ENCODE peak calls at places on chromosomes 5 and 9, in nine cellular contexts. One of them, this sample, is unnamed.

GRCh38 chr5:126508962-126509279 is 85.7 kb downstream of the GRAMD2B start:
- DNase-seq in NCI-H748 treated with DMSO at 0.1 percent for 48 hours: no peak
- DNase-seq in caudate nucleus: no peak
- DNase-seq in IMR-90: no peak
- DNase-seq in amniotic epithelial cell: peak
- DNase-seq in amniotic stem cell: no peak
- DNase-seq in stimulated activated CD8-positive, alpha-beta memory T cell treated with anti-CD3 and anti-CD28 coated beads, Interleukin-15, amount 100 ng/mL, for 24 hours: no peak
- DNase-seq in 8988T: no peak
- DNase-seq in endothelial cell: no peak
- DNase-seq in this sample: no peak

GRCh38 chr9:20319641-20320337 is 302.5 kb downstream of the MLLT3 start:
- DNase-seq in NCI-H748 treated with DMSO at 0.1 percent for 48 hours: peak
- DNase-seq in caudate nucleus: no peak
- DNase-seq in IMR-90: peak
- DNase-seq in amniotic epithelial cell: peak
- DNase-seq in amniotic stem cell: no peak
- DNase-seq in stimulated activated CD8-positive, alpha-beta memory T cell treated with anti-CD3 and anti-CD28 coated beads, Interleukin-15, amount 100 ng/mL, for 24 hours: no peak
- DNase-seq in 8988T: no peak
- DNase-seq in endothelial cell: no peak
- DNase-seq in this sample: no peak

GRCh38 chr9:91421022-91421765 is 2.4 kb downstream of the NFIL3 start:
- DNase-seq in NCI-H748 treated with DMSO at 0.1 percent for 48 hours: no peak
- DNase-seq in caudate nucleus: no peak
- DNase-seq in IMR-90: peak
- DNase-seq in amniotic epithelial cell: peak
- DNase-seq in amniotic stem cell: no peak
- DNase-seq in stimulated activated CD8-positive, alpha-beta memory T cell treated with anti-CD3 and anti-CD28 coated beads, Interleukin-15, amount 100 ng/mL, for 24 hours: no peak
- DNase-seq in 8988T: peak
- DNase-seq in endothelial cell: peak
- DNase-seq in this sample: no peak

GRCh38 chr5:67681703-67682102 is 485.1 kb upstream of the CD180 start:
- DNase-seq in NCI-H748 treated with DMSO at 0.1 percent for 48 hours: no peak
- DNase-seq in caudate nucleus: no peak
- DNase-seq in IMR-90: no peak
- DNase-seq in amniotic epithelial cell: no peak
- DNase-seq in amniotic stem cell: no peak
- DNase-seq in stimulated activated CD8-positive, alpha-beta memory T cell treated with anti-CD3 and anti-CD28 coated beads, Interleukin-15, amount 100 ng/mL, for 24 hours: no peak
- DNase-seq in 8988T: no peak
- DNase-seq in endothelial cell: no peak
- DNase-seq in this sample: no peak

GRCh38 chr5:62937661-62938558 is 359.3 kb downstream of the LRRC70 start:
- DNase-seq in NCI-H748 treated with DMSO at 0.1 percent for 48 hours: no peak
- DNase-seq in caudate nucleus: no peak
- DNase-seq in IMR-90: peak
- DNase-seq in amniotic epithelial cell: peak
- DNase-seq in amniotic stem cell: no peak
- DNase-seq in stimulated activated CD8-positive, alpha-beta memory T cell treated with anti-CD3 and anti-CD28 coated beads, Interleukin-15, amount 100 ng/mL, for 24 hours: no peak
- DNase-seq in 8988T: no peak
- DNase-seq in endothelial cell: no peak
- DNase-seq in this sample: no peak

GRCh38 chr5:145619806-145620205 is 215.3 kb downstream of the PRELID2 start:
- DNase-seq in NCI-H748 treated with DMSO at 0.1 percent for 48 hours: no peak
- DNase-seq in caudate nucleus: no peak
- DNase-seq in IMR-90: peak
- DNase-seq in amniotic epithelial cell: no peak
- DNase-seq in amniotic stem cell: no peak
- DNase-seq in stimulated activated CD8-positive, alpha-beta memory T cell treated with anti-CD3 and anti-CD28 coated beads, Interleukin-15, amount 100 ng/mL, for 24 hours: no peak
- DNase-seq in 8988T: no peak
- DNase-seq in endothelial cell: no peak
- DNase-seq in this sample: no peak

GRCh38 chr5:502325-503079 is 21.7 kb downstream of the SLC9A3 start:
- DNase-seq in NCI-H748 treated with DMSO at 0.1 percent for 48 hours: no peak
- DNase-seq in caudate nucleus: no peak
- DNase-seq in IMR-90: no peak
- DNase-seq in amniotic epithelial cell: no peak
- DNase-seq in amniotic stem cell: no peak
- DNase-seq in stimulated activated CD8-positive, alpha-beta memory T cell treated with anti-CD3 and anti-CD28 coated beads, Interleukin-15, amount 100 ng/mL, for 24 hours: no peak
- DNase-seq in 8988T: no peak
- DNase-seq in endothelial cell: no peak
- DNase-seq in this sample: no peak

GRCh38 chr9:94941211-94941875 is 214.8 kb downstream of the AOPEP start:
- DNase-seq in NCI-H748 treated with DMSO at 0.1 percent for 48 hours: no peak
- DNase-seq in caudate nucleus: no peak
- DNase-seq in IMR-90: peak
- DNase-seq in amniotic epithelial cell: no peak
- DNase-seq in amniotic stem cell: no peak
- DNase-seq in stimulated activated CD8-positive, alpha-beta memory T cell treated with anti-CD3 and anti-CD28 coated beads, Interleukin-15, amount 100 ng/mL, for 24 hours: no peak
- DNase-seq in 8988T: no peak
- DNase-seq in endothelial cell: no peak
- DNase-seq in this sample: no peak

GRCh38 chr5:74870299-74871067 is 4.3 kb upstream of the FAM169A start:
- DNase-seq in NCI-H748 treated with DMSO at 0.1 percent for 48 hours: no peak
- DNase-seq in caudate nucleus: no peak
- DNase-seq in IMR-90: no peak
- DNase-seq in amniotic epithelial cell: no peak
- DNase-seq in amniotic stem cell: no peak
- DNase-seq in stimulated activated CD8-positive, alpha-beta memory T cell treated with anti-CD3 and anti-CD28 coated beads, Interleukin-15, amount 100 ng/mL, for 24 hours: no peak
- DNase-seq in 8988T: no peak
- DNase-seq in endothelial cell: no peak
- DNase-seq in this sample: no peak

GRCh38 chr5:150068961-150069618 is 17.3 kb downstream of the CSF1R start:
- DNase-seq in NCI-H748 treated with DMSO at 0.1 percent for 48 hours: no peak
- DNase-seq in caudate nucleus: no peak
- DNase-seq in IMR-90: no peak
- DNase-seq in amniotic epithelial cell: no peak
- DNase-seq in amniotic stem cell: no peak
- DNase-seq in stimulated activated CD8-positive, alpha-beta memory T cell treated with anti-CD3 and anti-CD28 coated beads, Interleukin-15, amount 100 ng/mL, for 24 hours: no peak
- DNase-seq in 8988T: no peak
- DNase-seq in endothelial cell: no peak
- DNase-seq in this sample: no peak

GRCh38 chr5:170639221-170639925 is 135.6 kb downstream of the KCNIP1 start:
- DNase-seq in NCI-H748 treated with DMSO at 0.1 percent for 48 hours: no peak
- DNase-seq in caudate nucleus: no peak
- DNase-seq in IMR-90: no peak
- DNase-seq in amniotic epithelial cell: no peak
- DNase-seq in amniotic stem cell: no peak
- DNase-seq in stimulated activated CD8-positive, alpha-beta memory T cell treated with anti-CD3 and anti-CD28 coated beads, Interleukin-15, amount 100 ng/mL, for 24 hours: no peak
- DNase-seq in 8988T: no peak
- DNase-seq in endothelial cell: no peak
- DNase-seq in this sample: no peak

GRCh38 chr5:138874771-138875628 is at the start of gene LRRTM2:
- DNase-seq in NCI-H748 treated with DMSO at 0.1 percent for 48 hours: no peak
- DNase-seq in caudate nucleus: peak
- DNase-seq in IMR-90: peak
- DNase-seq in amniotic epithelial cell: peak
- DNase-seq in amniotic stem cell: peak
- DNase-seq in stimulated activated CD8-positive, alpha-beta memory T cell treated with anti-CD3 and anti-CD28 coated beads, Interleukin-15, amount 100 ng/mL, for 24 hours: no peak
- DNase-seq in 8988T: no peak
- DNase-seq in endothelial cell: no peak
- DNase-seq in this sample: peak

GRCh38 chr5:57836331-57836730 is 353.7 kb upstream of the ACTBL2 start:
- DNase-seq in NCI-H748 treated with DMSO at 0.1 percent for 48 hours: no peak
- DNase-seq in caudate nucleus: no peak
- DNase-seq in IMR-90: no peak
- DNase-seq in amniotic epithelial cell: no peak
- DNase-seq in amniotic stem cell: no peak
- DNase-seq in stimulated activated CD8-positive, alpha-beta memory T cell treated with anti-CD3 and anti-CD28 coated beads, Interleukin-15, amount 100 ng/mL, for 24 hours: no peak
- DNase-seq in 8988T: no peak
- DNase-seq in endothelial cell: no peak
- DNase-seq in this sample: no peak

GRCh38 chr5:80408976-80409926 is 1.4 kb downstream of the ZFYVE16 start:
- DNase-seq in NCI-H748 treated with DMSO at 0.1 percent for 48 hours: no peak
- DNase-seq in caudate nucleus: no peak
- DNase-seq in IMR-90: peak
- DNase-seq in amniotic epithelial cell: peak
- DNase-seq in amniotic stem cell: no peak
- DNase-seq in stimulated activated CD8-positive, alpha-beta memory T cell treated with anti-CD3 and anti-CD28 coated beads, Interleukin-15, amount 100 ng/mL, for 24 hours: no peak
- DNase-seq in 8988T: no peak
- DNase-seq in endothelial cell: no peak
- DNase-seq in this sample: no peak

This sample was measured in hippocampal formation.